ENCODE peak calls at places on chromosomes 6 and 20, in nine cellular contexts. A is MM.1S, U is SK-N-SH, K is hepatocyte, H is GM23248, O is PC-3, D is HCT116, Q is GM23338, I is PC-9. E is an unnamed sample.

GRCh38 chr20:50372770-50373088 is 137.5 kb upstream of the PTPN1 start:
- DNase-seq in O (peak; percentile 78), A (no peak), H (no peak), Q (no peak), I (peak; percentile 68), K (peak; percentile 45), U (no peak), D (no peak), E (no peak)

GRCh38 chr20:9572690-9573089 is 58.3 kb downstream of the LAMP5 start:
- DNase-seq in D (no peak), I (no peak), A (no peak), H (no peak), U (peak; percentile 20), K (no peak), O (no peak), Q (peak; percentile 96), E (no peak)

GRCh38 chr6:125995972-125996580 is 9.7 kb downstream of the TRMT11 start:
- DNase-seq in I (peak; percentile 64), D (peak; percentile 41), U (peak; percentile 57), K (peak; percentile 81), Q (peak; percentile 83), A (peak; percentile 59), H (peak; percentile 75), O (peak; percentile 71), E (peak; percentile 92)

GRCh38 chr6:109454483-109455160 is 950 bp downstream of the MICAL1 start:
- DNase-seq in I (no peak), K (peak; percentile 45), U (peak; percentile 78), D (no peak), O (no peak), H (peak; percentile 69), Q (peak; percentile 48), A (peak; percentile 61), E (peak; percentile 85)

GRCh38 chr20:62088258-62089127 is 22.8 kb upstream of the TAF4 start:
- DNase-seq in K (peak; percentile 80), Q (no peak), U (no peak), I (peak; percentile 94), H (peak; percentile 95), O (peak; percentile 98), D (peak; percentile 86), A (no peak), E (no peak)

GRCh38 chr6:136604328-136604825 is 54.2 kb upstream of the MAP7 start:
- DNase-seq in H (no peak), U (no peak), A (no peak), Q (no peak), D (no peak), O (no peak), K (no peak), I (no peak), E (no peak)

GRCh38 chr6:124995645-124996325 is 33.5 kb downstream of the RNF217 start:
- DNase-seq in O (no peak), Q (no peak), H (peak; percentile 4), A (no peak), K (no peak), I (no peak), D (no peak), U (no peak), E (no peak)

GRCh38 chr20:61954276-61955021 is 111.2 kb downstream of the TAF4 start:
- DNase-seq in D (no peak), O (no peak), A (no peak), K (no peak), U (no peak), Q (no peak), H (no peak), I (no peak), E (no peak)

GRCh38 chr6:29676981-29677601 is 3.9 kb downstream of the ZFP57 start:
- DNase-seq in U (no peak), I (peak; percentile 63), H (peak; percentile 8), D (no peak), O (peak; percentile 73), Q (no peak), K (no peak), A (no peak), E (no peak)

GRCh38 chr20:62058941-62059340 is 6.7 kb downstream of the TAF4 start:
- DNase-seq in U (no peak), H (no peak), I (no peak), K (no peak), Q (no peak), O (no peak), D (no peak), A (no peak), E (no peak)

GRCh38 chr6:37323568-37323967 is 30.2 kb upstream of the RNF8 start:
- DNase-seq in I (no peak), K (no peak), U (peak; percentile 32), Q (no peak), H (peak; percentile 21), O (no peak), D (no peak), A (no peak), E (no peak)

GRCh38 chr6:4028051-4028450 is 50.9 kb downstream of the FAM217A start:
- DNase-seq in I (no peak), K (no peak), D (no peak), A (no peak), H (no peak), O (no peak), Q (no peak), U (no peak), E (no peak)

GRCh38 chr6:5142915-5143314 is 57.8 kb downstream of the PPP1R3G start:
- DNase-seq in K (no peak), D (no peak), O (no peak), H (no peak), I (no peak), Q (no peak), U (no peak), A (no peak), E (no peak)

GRCh38 chr6:159267165-159267564 is 98.0 kb downstream of the FNDC1 start:
- DNase-seq in D (no peak), A (no peak), U (no peak), K (peak; percentile 30), O (peak; percentile 28), I (no peak), Q (peak; percentile 57), H (peak; percentile 40), E (no peak)

GRCh38 chr6:26571592-26572296 is 25.0 kb upstream of the ABT1 start:
- DNase-seq in Q (peak; percentile 89), U (peak; percentile 53), K (peak; percentile 86), A (no peak), D (peak; percentile 87), I (peak; percentile 90), O (peak; percentile 97), H (peak; percentile 89), E (peak; percentile 86)

GRCh38 chr6:148530394-148530923 is 187.8 kb downstream of the SASH1 start:
- DNase-seq in O (peak; percentile 32), D (no peak), K (peak; percentile 22), Q (peak; percentile 56), U (no peak), H (peak; percentile 95), A (peak; percentile 10), I (no peak), E (peak; percentile 78)

DNA sequence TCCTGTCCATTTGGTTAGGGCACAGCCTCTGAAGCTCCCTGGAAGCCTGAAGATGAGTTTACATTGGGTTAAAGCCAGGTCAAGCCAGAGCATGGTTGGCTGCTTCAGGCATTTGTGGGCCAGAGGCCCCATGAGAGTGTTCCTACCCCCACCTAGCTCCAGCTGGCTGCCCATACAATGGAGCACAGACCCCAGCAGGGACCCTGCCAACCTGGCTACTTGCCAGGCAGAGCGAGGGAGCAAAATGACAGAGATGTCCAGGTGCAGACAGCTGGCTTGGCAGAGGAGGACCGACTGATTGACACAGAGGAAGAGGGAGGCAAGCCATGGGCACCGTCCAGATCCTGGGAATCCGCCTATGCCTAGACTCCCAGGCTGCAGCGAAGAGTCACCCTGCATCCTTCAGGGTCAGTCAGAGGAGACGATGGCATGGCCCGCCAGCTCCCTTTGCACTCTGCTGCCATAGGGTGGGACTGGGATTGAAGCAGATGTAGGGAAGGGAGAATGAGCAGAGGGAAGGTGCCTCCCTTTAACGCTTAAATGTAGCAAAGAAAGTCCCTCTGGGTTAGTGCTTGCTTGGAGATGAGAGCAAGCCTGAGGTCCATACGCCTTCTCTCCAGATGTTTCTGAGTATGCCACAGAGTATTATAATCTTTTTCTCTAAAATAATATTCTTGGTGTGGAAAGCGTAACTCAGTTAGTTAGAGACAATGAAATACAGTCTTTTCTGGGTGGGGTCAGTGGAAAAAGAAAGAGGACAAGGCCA is 77.6 kb upstream of the FYN start:
- DNase-seq in D (no peak), Q (no peak), K (no peak), H (peak; percentile 32), U (peak; percentile 32), O (no peak), I (no peak), A (no peak), E (no peak)
- H3K9me2 ChIP-seq in D (no peaks in the 10 kb centered on the region), Q (peaks cover 6% of the 10 kb centered on the region), K (no peaks in the 10 kb centered on the region), H (no peaks in the 10 kb centered on the region), U (no peaks in the 10 kb centered on the region), O (no peaks in the 10 kb centered on the region), I (no peaks in the 10 kb centered on the region), A (no peaks in the 10 kb centered on the region), E (no peaks in the 10 kb centered on the region)

GRCh38 chr6:18340781-18341551 is 46.2 kb upstream of the RNF144B start:
- DNase-seq in K (no peak), I (no peak), H (no peak), A (no peak), Q (no peak), O (no peak), D (no peak), U (no peak), E (peak; percentile 73)
- H3K9me2 ChIP-seq in K (no peaks in the 10 kb centered on the region), I (no peaks in the 10 kb centered on the region), H (no peaks in the 10 kb centered on the region), A (no peaks in the 10 kb centered on the region), Q (no peaks in the 10 kb centered on the region), O (no peaks in the 10 kb centered on the region), D (no peaks in the 10 kb centered on the region), U (no peaks in the 10 kb centered on the region), E (no peaks in the 10 kb centered on the region)

DNA sequence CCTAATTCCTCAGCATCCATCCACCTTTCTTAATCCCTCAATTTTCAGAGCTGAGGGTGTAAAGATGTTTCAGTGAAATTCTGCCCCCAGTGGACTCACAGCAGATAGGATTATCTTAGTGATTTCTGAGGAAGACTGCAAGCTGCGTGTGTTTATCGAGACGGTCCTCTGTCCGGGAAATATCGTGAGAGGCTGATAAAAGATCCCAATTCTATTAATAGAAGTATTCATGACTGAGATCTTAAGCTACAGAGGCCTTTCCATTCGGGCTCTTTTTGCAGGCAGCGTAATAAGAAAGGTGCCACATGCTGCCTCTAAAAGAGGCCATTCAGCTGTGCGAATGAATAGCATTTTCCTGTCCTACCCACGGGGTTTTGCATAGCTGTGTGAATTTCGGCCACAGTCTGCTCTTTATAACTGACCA is 209.0 kb downstream of the ARHGAP18 start:
- DNase-seq in H (peak; percentile 29), U (peak; percentile 1), A (no peak), K (no peak), O (peak; percentile 49), Q (peak; percentile 59), I (no peak), D (peak; percentile 61), E (no peak)
- H3K9me2 ChIP-seq in H (no peaks in the 10 kb centered on the region), U (no peaks in the 10 kb centered on the region), A (no peaks in the 10 kb centered on the region), K (no peaks in the 10 kb centered on the region), O (no peaks in the 10 kb centered on the region), Q (no peaks in the 10 kb centered on the region), I (no peaks in the 10 kb centered on the region), D (no peaks in the 10 kb centered on the region), E (no peaks in the 10 kb centered on the region)

DNA sequence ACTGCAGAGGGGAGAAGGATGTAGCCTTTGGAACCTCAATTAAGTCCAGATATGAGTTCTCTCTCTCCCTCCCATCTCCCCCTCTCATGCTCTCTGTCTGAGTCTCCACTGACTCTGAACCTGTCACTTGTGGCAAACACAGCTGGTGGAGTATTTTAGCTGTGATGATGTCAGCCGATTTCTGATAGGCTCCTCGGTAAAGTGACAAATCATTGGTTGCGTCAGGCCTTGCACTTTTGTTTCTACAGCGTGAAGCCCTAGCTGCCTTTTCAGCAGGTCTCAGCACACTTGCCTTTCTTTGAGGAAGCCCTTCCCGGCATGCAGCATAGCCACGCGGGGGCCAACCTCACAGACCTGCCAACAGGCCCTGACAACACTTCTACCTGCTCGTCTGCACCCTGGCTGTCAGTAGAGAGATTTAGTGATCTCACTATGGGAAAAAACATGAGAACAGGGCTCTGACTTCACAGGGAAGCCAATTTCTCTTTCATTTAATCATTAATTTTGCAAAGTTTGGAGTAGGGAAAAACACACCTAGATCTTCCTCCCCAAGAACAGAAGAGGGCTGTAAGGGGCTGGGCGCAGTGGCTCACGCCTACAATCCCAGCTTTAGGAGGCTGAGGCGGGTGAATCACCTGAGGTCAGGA is 84.4 kb downstream of the GMPR start:
- DNase-seq in O (peak; percentile 5), U (no peak), I (no peak), Q (peak; percentile 47), A (peak; percentile 94), H (peak; percentile 79), D (no peak), K (peak; percentile 39), E (peak; percentile 92)
- H3K9me2 ChIP-seq in O (no peaks in the 10 kb centered on the region), U (no peaks in the 10 kb centered on the region), I (no peaks in the 10 kb centered on the region), Q (no peaks in the 10 kb centered on the region), A (no peaks in the 10 kb centered on the region), H (no peaks in the 10 kb centered on the region), D (no peaks in the 10 kb centered on the region), K (no peaks in the 10 kb centered on the region), E (no peaks in the 10 kb centered on the region)